ENCODE peak calls at places on chromosomes 2 and 18, in six cellular contexts. One of them, this sample, is unnamed.

GRCh38 chr2:2704380-2705093 is 373.5 kb upstream of the MYT1L start:
- DNase-seq in endodermal cell: no peak
- DNase-seq in cardiac muscle cell: no peak
- DNase-seq in HFF-Myc: no peak
- DNase-seq in astrocyte of the spinal cord: no peak
- DNase-seq in fibroblast of gingiva: no peak
- DNase-seq in this sample: no peak

GRCh38 chr2:55759271-55759921 is 65.8 kb upstream of the PNPT1 start:
- DNase-seq in astrocyte of the spinal cord: no peak
- DNase-seq in fibroblast of gingiva: no peak
- DNase-seq in HFF-Myc: no peak
- DNase-seq in cardiac muscle cell: no peak
- DNase-seq in endodermal cell: no peak
- DNase-seq in this sample: no peak

GRCh38 chr2:96538487-96539214 is 2.1 kb downstream of the ARID5A start:
- DNase-seq in endodermal cell: peak; percentile 95
- DNase-seq in cardiac muscle cell: peak; percentile 59
- DNase-seq in astrocyte of the spinal cord: peak; percentile 59
- DNase-seq in fibroblast of gingiva: no peak
- DNase-seq in HFF-Myc: no peak
- DNase-seq in this sample: peak; percentile 93

GRCh38 chr2:160362521-160362920 is 131.1 kb downstream of the RBMS1 start:
- DNase-seq in astrocyte of the spinal cord: no peak
- DNase-seq in endodermal cell: no peak
- DNase-seq in cardiac muscle cell: peak; percentile 61
- DNase-seq in fibroblast of gingiva: no peak
- DNase-seq in HFF-Myc: no peak
- DNase-seq in this sample: no peak

GRCh38 chr2:239035361-239035814 is 187.5 kb downstream of the TWIST2 start:
- DNase-seq in cardiac muscle cell: peak; percentile 24
- DNase-seq in endodermal cell: peak; percentile 90
- DNase-seq in fibroblast of gingiva: no peak
- DNase-seq in HFF-Myc: no peak
- DNase-seq in astrocyte of the spinal cord: no peak
- DNase-seq in this sample: peak; percentile 83

GRCh38 chr2:31110998-31111397 is 27.2 kb downstream of the GALNT14 start:
- DNase-seq in astrocyte of the spinal cord: no peak
- DNase-seq in fibroblast of gingiva: no peak
- DNase-seq in cardiac muscle cell: no peak
- DNase-seq in HFF-Myc: no peak
- DNase-seq in endodermal cell: no peak
- DNase-seq in this sample: peak; percentile 55

GRCh38 chr2:26346454-26347053 is at the start of gene ADGRF3:
- DNase-seq in fibroblast of gingiva: peak; percentile 34
- DNase-seq in cardiac muscle cell: peak; percentile 36
- DNase-seq in endodermal cell: peak; percentile 79
- DNase-seq in HFF-Myc: no peak
- DNase-seq in astrocyte of the spinal cord: peak; percentile 44
- DNase-seq in this sample: peak; percentile 87

GRCh38 chr18:1627494-1627893 is 722.8 kb downstream of the ADCYAP1 start:
- DNase-seq in astrocyte of the spinal cord: no peak
- DNase-seq in endodermal cell: no peak
- DNase-seq in cardiac muscle cell: no peak
- DNase-seq in HFF-Myc: no peak
- DNase-seq in fibroblast of gingiva: no peak
- DNase-seq in this sample: no peak

GRCh38 chr2:113173563-113174368 is at the start of gene PSD4:
- DNase-seq in HFF-Myc: no peak
- DNase-seq in endodermal cell: peak; percentile 74
- DNase-seq in fibroblast of gingiva: no peak
- DNase-seq in astrocyte of the spinal cord: no peak
- DNase-seq in cardiac muscle cell: peak; percentile 49
- DNase-seq in this sample: peak; percentile 93

GRCh38 chr2:126856403-126856802 is 42.3 kb upstream of the TEX51 start:
- DNase-seq in fibroblast of gingiva: no peak
- DNase-seq in cardiac muscle cell: no peak
- DNase-seq in astrocyte of the spinal cord: no peak
- DNase-seq in endodermal cell: no peak
- DNase-seq in HFF-Myc: no peak
- DNase-seq in this sample: no peak

GRCh38 chr2:235523021-235523420 is 29.2 kb downstream of the AGAP1 start:
- DNase-seq in fibroblast of gingiva: no peak
- DNase-seq in astrocyte of the spinal cord: no peak
- DNase-seq in cardiac muscle cell: no peak
- DNase-seq in HFF-Myc: no peak
- DNase-seq in endodermal cell: no peak
- DNase-seq in this sample: no peak

GRCh38 chr2:103902347-103902746 is 951.6 kb upstream of the POU3F3 start:
- DNase-seq in astrocyte of the spinal cord: no peak
- DNase-seq in HFF-Myc: no peak
- DNase-seq in fibroblast of gingiva: no peak
- DNase-seq in endodermal cell: no peak
- DNase-seq in cardiac muscle cell: no peak
- DNase-seq in this sample: no peak

GRCh38 chr2:235262750-235263149 is 231.1 kb upstream of the AGAP1 start:
- DNase-seq in cardiac muscle cell: peak; percentile 41
- DNase-seq in endodermal cell: no peak
- DNase-seq in fibroblast of gingiva: no peak
- DNase-seq in astrocyte of the spinal cord: peak; percentile 23
- DNase-seq in HFF-Myc: no peak
- DNase-seq in this sample: no peak

GRCh38 chr2:240992572-240993291 is 5.7 kb upstream of the SNED1 start:
- DNase-seq in cardiac muscle cell: no peak
- DNase-seq in endodermal cell: peak; percentile 36
- DNase-seq in HFF-Myc: no peak
- DNase-seq in astrocyte of the spinal cord: no peak
- DNase-seq in fibroblast of gingiva: no peak
- DNase-seq in this sample: peak; percentile 63

GRCh38 chr2:104938226-104938941 is 84.5 kb downstream of the POU3F3 start:
- DNase-seq in cardiac muscle cell: no peak
- DNase-seq in HFF-Myc: no peak
- DNase-seq in fibroblast of gingiva: no peak
- DNase-seq in astrocyte of the spinal cord: no peak
- DNase-seq in endodermal cell: no peak
- DNase-seq in this sample: no peak

GRCh38 chr2:186135697-186136096 is 350.4 kb upstream of the ZC3H15 start:
- DNase-seq in astrocyte of the spinal cord: peak; percentile 38
- DNase-seq in endodermal cell: no peak
- DNase-seq in cardiac muscle cell: no peak
- DNase-seq in fibroblast of gingiva: no peak
- DNase-seq in HFF-Myc: no peak
- DNase-seq in this sample: no peak